ENCODE peak calls at places on chromosomes 4 and X, in seven cellular contexts. L is aorta, W is iPS DF 6.9, Z is fibroblast of lung, D is tibial nerve, C is astrocyte, E is heart right ventricle. G is an unnamed sample. For H3K27me3, the result is how much of the 10 kb centered on the place peaks cover.

GRCh38 chr4:150238591-150238990 is 160.3 kb downstream of the DCLK2 start:
- DNase-seq in D (no peak), W (no peak), C (no peak), E (no peak), L (no peak), Z (no peak), G (no peak)

GRCh38 chr4:110897779-110898178 is 274.9 kb upstream of the PITX2 start:
- DNase-seq in W (peak), D (no peak), Z (no peak), L (no peak), E (no peak), C (no peak), G (no peak)

GRCh38 chrX:97563531-97564133 is 679.9 kb downstream of the RPA4 start:
- DNase-seq in Z (peak), C (peak), W (no peak), E (no peak), L (no peak), D (peak), G (peak)

GRCh38 chr4:184397516-184398163 is 76.7 kb downstream of the IRF2 start:
- DNase-seq in L (no peak), W (no peak), Z (no peak), C (no peak), D (no peak), E (no peak), G (no peak)

GRCh38 chr4:119632216-119632615 is 3.6 kb upstream of the PDE5A start:
- DNase-seq in W (no peak), Z (peak), E (no peak), L (no peak), D (no peak), C (peak), G (no peak)

GRCh38 chr4:114924311-114924710 is 189.1 kb downstream of the NDST4 start:
- DNase-seq in Z (no peak), L (no peak), E (no peak), C (no peak), D (no peak), W (peak), G (no peak)

GRCh38 chr4:156958276-156959074 is 13.1 kb downstream of the PDGFC start:
- DNase-seq in C (no peak), W (no peak), D (no peak), Z (no peak), E (no peak), L (no peak), G (no peak)

GRCh38 chr4:26023191-26023972 is 109.4 kb downstream of the SMIM20 start:
- DNase-seq in W (no peak), D (no peak), C (peak), E (no peak), Z (peak), L (no peak), G (no peak)

GRCh38 chr4:81211956-81212355 is 3.1 kb downstream of the PRKG2 start:
- DNase-seq in L (no peak), E (no peak), C (no peak), Z (no peak), W (no peak), D (no peak), G (no peak)

GRCh38 chr4:28479666-28480065 is 1619.0 kb downstream of the STIM2 start:
- DNase-seq in L (no peak), D (no peak), Z (no peak), W (no peak), C (no peak), E (no peak), G (no peak)

GRCh38 chrX:39679497-39680157 is 418.1 kb downstream of the BCOR start:
- DNase-seq in Z (no peak), L (no peak), W (no peak), E (no peak), D (no peak), C (no peak), G (no peak)

GRCh38 chr4:71616168-71616811 is 167.6 kb downstream of the GC start:
- DNase-seq in Z (no peak), C (no peak), E (no peak), D (no peak), W (no peak), L (no peak), G (no peak)

GRCh38 chr4:112889619-112890294 is 159.7 kb upstream of the ANK2 start:
- DNase-seq in W (no peak), D (peak), C (peak), Z (peak), E (no peak), L (no peak), G (peak)

GRCh38 chr4:176238157-176238608 is 30.8 kb downstream of the ASB5 start:
- DNase-seq in D (no peak), W (no peak), E (no peak), Z (peak), L (no peak), C (peak), G (no peak)

GRCh38 chr4:37322122-37322521 is 77.6 kb downstream of the NWD2 start:
- DNase-seq in D (no peak), L (no peak), C (no peak), Z (no peak), W (no peak), E (no peak), G (no peak)

GRCh38 chrX:86171366-86171765 is 23.1 kb downstream of the DACH2 start:
- DNase-seq in W (no peak), C (no peak), E (no peak), D (no peak), Z (no peak), L (no peak), G (peak)

GRCh38 chr4:139628184-139629012 is 37.2 kb upstream of the MGST2 start:
- DNase-seq in Z (no peak), E (no peak), D (no peak), W (no peak), L (no peak), C (no peak), G (no peak)

GRCh38 chr4:158821228-158822009 is 52.6 kb downstream of the FNIP2 start:
- DNase-seq in D (no peak), W (no peak), Z (peak), E (no peak), L (no peak), C (peak), G (no peak)

GRCh38 chrX:30283456-30284200 is 25.6 kb downstream of the NR0B1 start:
- DNase-seq in Z (peak), E (no peak), W (no peak), L (no peak), C (peak), D (no peak), G (no peak)

GRCh38 chrX:48802089-48802812 is 384 bp downstream of the HDAC6 start:
- DNase-seq in E (peak), C (peak), L (peak), Z (peak), D (peak), W (peak), G (peak)

GRCh38 chr4:173092003-173092402 is 76.6 kb upstream of the GALNT7 start:
- DNase-seq in E (no peak), Z (no peak), L (no peak), C (no peak), D (no peak), W (no peak), G (no peak)

GRCh38 chr4:28966982-28967381 is 1753.2 kb upstream of the PCDH7 start:
- DNase-seq in C (peak), W (no peak), L (no peak), D (no peak), E (no peak), Z (peak), G (no peak)

GRCh38 chrX:71298119-71298518 is 3.4 kb upstream of the ITGB1BP2 start:
- DNase-seq in L (no peak), W (no peak), E (no peak), Z (no peak), C (no peak), D (no peak), G (no peak)

GRCh38 chr4:89072921-89073320 is 15.9 kb upstream of the FAM13A start:
- DNase-seq in L (no peak), C (no peak), Z (no peak), E (no peak), D (no peak), W (no peak), G (peak)

GRCh38 chrX:140318306-140318705 is 186.6 kb downstream of the SOX3 start:
- DNase-seq in D (no peak), Z (peak), W (no peak), L (no peak), C (peak), E (no peak), G (peak)

GRCh38 chr4:15078682-15079642 is 76.7 kb downstream of the CPEB2 start:
- DNase-seq in W (no peak), E (no peak), D (no peak), C (peak), L (no peak), Z (peak), G (no peak)

DNA sequence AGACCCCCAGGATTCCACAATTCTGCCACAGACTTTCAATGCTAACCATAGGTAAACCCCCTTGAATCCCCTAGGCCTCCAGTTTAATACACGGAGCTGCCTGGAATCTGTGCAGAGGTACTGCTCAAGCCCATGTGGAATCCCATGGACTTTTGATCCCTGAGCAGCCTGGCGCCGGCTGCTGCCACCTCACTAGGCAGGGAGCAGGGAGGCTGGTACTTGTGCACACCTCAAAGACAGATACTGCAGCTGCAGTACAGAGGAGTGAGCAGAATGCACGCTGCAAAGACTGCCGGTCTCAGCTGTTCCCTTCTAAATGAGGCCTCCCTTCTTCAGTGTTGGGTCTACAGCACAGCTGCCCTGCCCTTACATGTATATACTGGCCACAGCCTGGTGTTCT is 79.4 kb downstream of the RPS6KA6 start:
- DNase-seq in D (no peak), W (no peak), L (no peak), Z (no peak), E (no peak), C (no peak), G (no peak)
- H3K27me3 ChIP-seq in D (under half), W (under half), L (under half), Z (under half), E (under half), C (under half), G (under half)

GRCh38 chrX:23504540-23504884 is 162.8 kb upstream of the PRDX4 start:
- DNase-seq in D (no peak), Z (no peak), L (no peak), E (no peak), W (no peak), C (no peak), G (no peak)
- H3K27ac ChIP-seq in D (peak), Z (no peak), L (no peak), E (no peak), W (no peak), C (peak), G (peak)

GRCh38 chrX:74525116-74525515 is 89.3 kb downstream of the RLIM start:
- DNase-seq in L (no peak), W (no peak), D (no peak), C (no peak), Z (no peak), E (no peak), G (no peak)
- H3K27me3 ChIP-seq in L (under half), W (under half), D (under half), C (under half), Z (under half), E (under half), G (under half)

GRCh38 chrX:100817340-100817739 is 2.9 kb upstream of the CSTF2 start:
- DNase-seq in Z (no peak), C (no peak), W (no peak), E (no peak), D (no peak), L (no peak), G (no peak)

DNA sequence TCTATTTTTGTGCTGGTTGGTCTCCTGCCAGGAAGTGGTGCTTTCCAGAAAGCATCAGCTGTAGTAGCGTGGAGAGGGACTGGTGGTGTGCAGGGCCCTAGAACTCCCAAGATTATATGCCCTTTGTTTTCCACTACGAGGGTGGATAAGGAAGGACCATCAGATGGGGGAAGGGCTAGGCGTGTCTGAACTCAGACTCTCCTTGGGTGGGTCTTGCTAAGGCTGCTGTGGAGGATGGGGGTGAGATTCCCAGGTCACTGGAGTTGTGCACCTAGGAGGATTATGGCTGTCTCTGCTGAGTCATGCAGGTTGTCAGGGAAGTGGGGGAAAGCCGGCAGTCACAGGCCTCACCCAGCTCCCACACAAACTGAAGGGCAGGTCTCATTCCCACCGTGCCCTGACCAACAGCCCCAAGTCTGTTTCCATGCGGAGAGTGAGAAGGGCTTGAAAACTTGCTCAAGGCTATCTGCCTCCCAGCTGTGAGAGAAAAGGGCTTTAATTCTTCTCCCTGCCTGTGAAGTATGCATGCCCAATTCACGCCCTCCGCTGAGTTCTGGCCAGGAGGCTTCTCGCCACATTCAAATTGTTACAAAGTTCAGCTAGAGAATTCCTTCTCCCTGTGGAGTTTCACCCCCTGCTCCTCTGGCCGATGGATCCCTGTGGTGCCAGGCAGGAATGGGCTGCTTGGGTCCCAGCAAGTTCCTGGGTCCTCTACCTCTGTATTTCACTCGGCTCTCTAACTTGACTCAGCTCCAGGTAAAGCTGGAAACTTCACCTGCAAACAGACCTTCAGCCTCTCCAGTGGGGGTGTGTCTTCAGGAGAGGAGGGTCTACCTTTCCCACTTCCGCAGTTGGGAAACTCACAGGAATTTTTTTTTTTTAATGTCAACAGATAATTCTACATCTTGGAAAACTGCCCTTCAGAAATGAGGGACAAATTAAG is 7.7 kb upstream of the CSTF2 start:
- DNase-seq in C (no peak), E (no peak), D (no peak), L (no peak), Z (no peak), W (no peak), G (no peak)
- H3K27ac ChIP-seq in C (no peak), E (no peak), D (no peak), L (no peak), Z (no peak), W (no peak), G (no peak)

DNA sequence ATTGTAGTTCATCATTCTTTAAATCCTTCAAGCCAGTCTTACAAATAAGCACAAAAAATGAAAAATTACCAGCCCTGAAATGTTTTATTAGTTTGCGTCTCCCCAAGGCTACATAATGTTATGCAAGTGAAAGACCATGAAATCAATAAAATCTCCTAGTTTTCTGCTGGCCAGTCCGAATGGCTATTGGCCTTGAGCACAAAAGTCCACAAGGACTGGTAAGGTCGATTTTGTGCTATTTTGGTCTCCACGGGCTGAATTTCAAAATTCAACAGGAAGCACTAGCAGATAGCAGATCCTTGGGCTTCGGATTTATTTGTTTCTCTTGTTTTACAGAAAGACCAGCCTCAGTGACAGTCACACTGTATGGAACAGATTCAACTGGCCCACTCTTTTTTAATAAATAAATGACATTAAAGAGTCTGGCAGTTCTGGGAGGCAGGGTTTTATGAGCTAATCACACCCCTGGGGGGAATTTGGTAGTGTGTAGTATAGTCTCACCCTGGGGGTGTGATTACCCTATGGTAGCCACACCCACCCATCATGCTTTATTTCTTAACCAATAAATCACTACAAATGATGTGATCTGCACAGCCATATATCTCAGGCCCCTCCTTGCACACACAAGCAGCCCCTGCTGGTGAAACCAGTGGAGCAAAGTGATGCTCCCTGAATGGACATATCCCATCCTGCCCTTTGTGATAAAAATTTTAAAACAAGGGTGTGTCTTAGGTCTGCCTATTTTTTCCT is 51.1 kb upstream of the TMEM33 start:
- DNase-seq in W (no peak), C (no peak), D (no peak), E (no peak), L (no peak), Z (no peak), G (no peak)
- H3K27me3 ChIP-seq in W (under half), C (half or more), D (under half), E (under half), L (under half), Z (under half), G (under half)

GRCh38 chrX:148500428-148501120 is at the start of gene AFF2:
- DNase-seq in E (peak), L (peak), D (peak), C (peak), Z (peak), W (no peak), G (peak)

GRCh38 chrX:148498067-148498466 is 2.4 kb upstream of the AFF2 start:
- DNase-seq in E (no peak), Z (no peak), L (no peak), W (no peak), C (no peak), D (no peak), G (no peak)

GRCh38 chrX:148492057-148492456 is 8.4 kb upstream of the AFF2 start:
- DNase-seq in D (no peak), C (no peak), Z (no peak), E (no peak), W (no peak), L (no peak), G (no peak)

GRCh38 chrX:148499638-148500427 is 584 bp upstream of the AFF2 start:
- DNase-seq in W (no peak), D (no peak), L (no peak), Z (no peak), E (no peak), C (no peak), G (no peak)

DNA sequence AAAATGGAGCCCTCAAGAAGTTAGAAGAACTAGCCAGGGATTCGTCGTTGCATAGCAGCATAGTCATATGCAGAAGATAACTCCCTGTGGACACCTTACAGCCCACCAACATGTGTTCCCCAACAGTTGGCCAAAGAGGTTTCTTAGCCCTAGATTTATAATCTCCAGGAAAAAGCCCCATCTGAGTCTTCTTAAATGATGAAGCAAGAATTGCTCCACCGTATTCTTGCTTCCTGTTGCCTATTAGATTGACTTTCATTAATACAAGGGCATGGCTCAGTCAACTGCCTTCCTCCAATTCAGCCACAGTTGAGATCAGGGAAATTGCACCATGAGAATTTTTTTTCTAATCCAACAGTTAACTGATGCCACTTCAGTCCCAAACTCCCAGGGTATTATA is 5.3 kb upstream of the AFF2 start:
- DNase-seq in Z (no peak), W (no peak), D (no peak), E (no peak), L (no peak), C (no peak), G (no peak)
- H3K27ac ChIP-seq in Z (no peak), W (no peak), D (no peak), E (no peak), L (no peak), C (no peak), G (no peak)

DNA sequence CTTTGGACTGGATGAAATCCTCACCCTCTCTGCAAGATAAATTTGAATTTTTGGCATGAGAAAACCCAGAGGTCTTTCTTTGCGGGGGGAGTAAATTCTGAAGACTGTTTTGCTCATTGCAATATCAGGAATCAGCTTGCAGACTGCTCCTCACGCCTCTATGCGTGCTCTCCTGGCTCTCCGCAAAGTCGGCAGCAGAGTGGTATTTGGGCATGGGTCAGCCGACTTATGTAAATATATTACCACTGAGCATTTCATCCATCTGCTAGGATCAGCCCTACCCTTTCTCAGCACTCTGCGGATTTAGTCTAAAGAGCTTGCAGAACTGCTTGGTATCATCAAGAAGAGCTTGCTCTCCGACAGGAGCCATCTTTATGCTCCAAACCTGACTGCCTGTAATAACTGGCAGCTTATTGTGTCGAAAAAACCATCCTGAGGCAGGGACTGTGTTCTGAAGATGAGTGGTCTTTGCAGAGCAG is 288.1 kb downstream of the ASMT start:
- DNase-seq in C (no peak), W (no peak), D (no peak), E (no peak), Z (no peak), L (no peak), G (no peak)
- H3K27me3 ChIP-seq in C (under half), W (under half), D (under half), E (under half), Z (under half), L (under half), G (under half)

GRCh38 chr4:174713821-174714220 is 115.2 kb downstream of the GLRA3 start:
- DNase-seq in D (no peak), W (no peak), C (peak), Z (peak), L (no peak), E (no peak), G (peak)
- H3K27ac ChIP-seq in D (no peak), W (no peak), C (no peak), Z (no peak), L (no peak), E (no peak), G (no peak)

G was measured in SJCRH30.